ENCODE peak calls at places on chromosomes 5 and 9, in six cellular contexts. L is mammary epithelial cell, M is HCT116, E is PC-9, S is GM23338, R is IMR-90. J is an unnamed sample.

GRCh38 chr5:59789894-59790293 is 103.6 kb downstream of the PDE4D start:
- DNase-seq in M (no peak), L (no peak), E (no peak), S (no peak), R (no peak), J (no peak)

GRCh38 chr5:78824826-78825225 is 160.3 kb downstream of the ARSB start:
- DNase-seq in E (no peak), L (no peak), R (peak), S (no peak), M (no peak), J (peak)

GRCh38 chr9:132214027-132214622 is 52.3 kb downstream of the NTNG2 start:
- DNase-seq in L (peak), E (no peak), R (peak), M (peak), S (peak), J (peak)

GRCh38 chr5:137296213-137296702 is 202.9 kb downstream of the SPOCK1 start:
- DNase-seq in M (no peak), S (no peak), R (peak), E (no peak), L (no peak), J (no peak)

GRCh38 chr9:111463036-111463435 is 21.1 kb downstream of the ECPAS start:
- DNase-seq in R (no peak), M (no peak), L (no peak), S (no peak), E (no peak), J (no peak)

GRCh38 chr5:172887735-172888134 is 53.7 kb downstream of the ERGIC1 start:
- DNase-seq in R (peak), E (no peak), S (no peak), M (no peak), L (no peak), J (peak)

GRCh38 chr5:74184649-74185048 is 455.9 kb downstream of the ENC1 start:
- DNase-seq in S (no peak), M (no peak), E (no peak), L (no peak), R (no peak), J (peak)

GRCh38 chr5:111158105-111158744 is 66.0 kb upstream of the CAMK4 start:
- DNase-seq in M (peak), L (peak), E (peak), S (peak), R (peak), J (no peak)

GRCh38 chr9:98962861-98963260 is 19.2 kb downstream of the COL15A1 start:
- DNase-seq in E (no peak), S (peak), R (peak), L (no peak), M (no peak), J (no peak)

GRCh38 chr9:1880038-1880565 is 135.0 kb upstream of the SMARCA2 start:
- DNase-seq in M (no peak), L (no peak), R (no peak), E (no peak), S (no peak), J (no peak)

GRCh38 chr9:84819446-84819845 is 149.9 kb downstream of the NTRK2 start:
- DNase-seq in E (no peak), L (no peak), R (no peak), S (peak), M (no peak), J (no peak)

GRCh38 chr5:72379936-72380335 is 59.8 kb downstream of the PTCD2 start:
- DNase-seq in M (no peak), S (no peak), L (peak), R (peak), E (peak), J (no peak)

GRCh38 chr9:92600742-92601261 is 65.0 kb upstream of the ECM2 start:
- DNase-seq in S (no peak), R (peak), L (no peak), M (no peak), E (no peak), J (peak)
- H3K4me2 ChIP-seq in S (no peak), R (peak), L (no peak), M (no peak), E (no peak), J (peak)

GRCh38 chr5:103186152-103186551 is 66.1 kb downstream of the PPIP5K2 start:
- DNase-seq in L (no peak), E (no peak), M (no peak), R (no peak), S (no peak), J (no peak)

DNA sequence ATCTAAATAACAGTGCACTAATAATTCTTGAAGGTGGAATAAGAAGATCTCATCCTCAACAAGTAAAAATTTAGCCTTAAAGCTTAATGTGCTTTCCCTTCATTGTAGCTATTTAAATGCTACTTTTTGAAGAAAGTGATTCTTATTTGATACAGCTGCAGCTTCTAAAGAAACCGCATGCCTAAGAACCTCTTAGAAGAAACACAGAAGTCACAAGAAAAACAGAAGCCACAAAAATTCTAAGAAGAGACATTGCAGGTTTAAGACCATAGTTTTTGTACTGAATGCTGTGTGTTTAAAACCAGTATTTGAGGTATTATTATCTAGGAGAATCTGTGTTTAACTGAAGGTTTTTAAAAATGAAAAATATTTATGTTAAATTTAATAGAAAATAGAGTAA is 68.3 kb downstream of the PPIP5K2 start:
- DNase-seq in E (no peak), M (no peak), R (no peak), L (no peak), S (no peak), J (no peak)
- H3K4me2 ChIP-seq in E (no peak), M (no peak), R (no peak), L (no peak), S (no peak), J (no peak)

GRCh38 chr5:68359699-68360098 is 144.1 kb downstream of the PIK3R1 start:
- DNase-seq in M (no peak), S (no peak), E (no peak), R (no peak), L (no peak), J (no peak)

GRCh38 chr5:68354315-68354714 is 138.8 kb downstream of the PIK3R1 start:
- DNase-seq in S (no peak), M (no peak), L (no peak), E (no peak), R (no peak), J (no peak)

GRCh38 chr5:68353624-68354023 is 138.1 kb downstream of the PIK3R1 start:
- DNase-seq in R (peak), S (no peak), L (no peak), E (no peak), M (no peak), J (no peak)

GRCh38 chr5:68356216-68356615 is 140.7 kb downstream of the PIK3R1 start:
- DNase-seq in S (no peak), M (no peak), E (no peak), L (no peak), R (no peak), J (no peak)

DNA sequence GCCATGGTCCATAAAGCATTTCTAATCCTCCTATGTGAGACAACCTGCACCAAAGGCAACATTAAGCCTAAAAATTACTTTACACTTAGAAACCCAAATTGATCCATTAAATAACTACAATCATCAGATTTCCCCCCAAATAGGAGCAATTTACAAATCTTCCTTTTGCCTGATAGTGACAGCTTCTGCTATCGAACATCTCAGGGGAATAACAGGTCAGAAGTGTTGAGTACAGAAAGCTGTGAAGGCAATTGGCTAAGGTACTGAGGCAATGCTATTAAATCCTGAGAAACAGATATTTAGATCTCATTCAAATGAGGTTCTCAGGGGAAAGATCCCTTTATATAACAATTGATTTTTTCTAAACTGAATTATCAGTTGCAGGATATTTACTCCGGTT is 141.1 kb downstream of the PIK3R1 start:
- DNase-seq in E (no peak), M (no peak), L (no peak), S (no peak), R (no peak), J (no peak)
- H3K4me2 ChIP-seq in E (no peak), M (no peak), L (no peak), S (no peak), R (no peak), J (no peak)

GRCh38 chr5:62000646-62001045 is 305.4 kb upstream of the KIF2A start:
- DNase-seq in M (no peak), R (no peak), E (no peak), L (no peak), S (no peak), J (no peak)

GRCh38 chr5:61999371-61999770 is 306.6 kb upstream of the KIF2A start:
- DNase-seq in R (no peak), L (peak), E (no peak), S (no peak), M (no peak), J (no peak)

GRCh38 chr5:62002436-62002835 is 303.6 kb upstream of the KIF2A start:
- DNase-seq in E (no peak), M (no peak), L (no peak), R (no peak), S (no peak), J (no peak)

GRCh38 chr5:62005551-62005950 is 300.5 kb upstream of the KIF2A start:
- DNase-seq in M (no peak), R (no peak), S (no peak), E (no peak), L (peak), J (no peak)

DNA sequence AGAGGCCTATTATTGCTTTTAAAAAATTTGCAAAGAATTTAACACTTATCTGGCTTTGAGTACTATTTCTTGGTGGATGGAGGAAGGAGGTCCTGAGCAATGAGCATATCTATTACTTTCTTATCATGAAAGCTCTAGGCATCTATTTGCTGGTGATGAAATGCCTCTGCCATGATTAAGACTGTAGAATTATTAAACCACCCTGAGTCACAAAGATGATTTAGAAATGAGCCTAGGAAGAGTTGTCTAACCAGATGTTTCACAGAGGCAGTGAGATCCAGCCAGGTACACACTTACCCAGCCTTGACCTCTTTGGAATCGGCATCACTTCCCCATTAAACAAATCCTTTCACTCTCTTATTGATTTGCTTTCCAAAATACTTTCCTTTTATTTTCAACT is 304.4 kb upstream of the KIF2A start:
- DNase-seq in S (no peak), M (no peak), L (peak), E (no peak), R (no peak), J (no peak)
- H3K4me2 ChIP-seq in S (no peak), M (no peak), L (peak), E (no peak), R (no peak), J (no peak)

GRCh38 chr5:109388407-109388806 is 21.4 kb downstream of the PJA2 start:
- DNase-seq in R (peak), S (no peak), M (no peak), L (no peak), E (no peak), J (no peak)

GRCh38 chr5:109390188-109390587 is 19.6 kb downstream of the PJA2 start:
- DNase-seq in S (no peak), L (no peak), E (no peak), R (no peak), M (no peak), J (no peak)

DNA sequence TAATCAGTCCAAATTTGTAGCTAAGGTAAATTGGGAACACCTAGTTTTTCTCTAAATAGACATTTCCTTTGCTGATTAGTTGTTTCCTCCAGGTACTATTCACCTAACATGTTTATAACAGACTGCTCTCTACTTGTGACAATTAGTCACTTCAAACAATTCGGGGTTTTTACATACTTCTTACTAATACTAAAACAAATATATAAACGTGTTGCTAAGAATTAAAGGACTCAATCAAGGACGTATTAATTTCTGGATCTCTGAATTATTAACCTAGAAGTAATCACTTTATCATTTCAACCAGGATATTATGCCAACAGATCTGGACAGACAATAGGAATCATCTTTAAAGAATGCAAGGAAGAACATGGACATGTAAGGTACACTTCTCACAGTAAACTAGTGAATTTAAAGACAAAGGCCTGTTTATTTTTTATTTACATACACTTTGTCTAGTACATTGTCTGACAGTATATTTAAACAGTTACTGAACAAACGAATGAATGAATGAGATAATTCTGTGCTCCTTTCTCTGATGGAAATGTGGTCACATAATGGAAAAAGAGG is 22.3 kb downstream of the PJA2 start:
- DNase-seq in M (no peak), R (no peak), L (peak), E (no peak), S (no peak), J (no peak)
- H3K4me2 ChIP-seq in M (peak), R (no peak), L (peak), E (no peak), S (no peak), J (no peak)

GRCh38 chr5:89878733-89879132 is 530.8 kb downstream of the CETN3 start:
- DNase-seq in L (no peak), E (no peak), R (no peak), S (no peak), M (no peak), J (no peak)
- H3K4me2 ChIP-seq in L (no peak), E (no peak), R (no peak), S (no peak), M (peak), J (peak)

J was measured in osteoblast.